ENCODE peak calls at places on chromosome 4, in four cellular contexts. Q is cardiac muscle cell, R is MM.1S, G is tibial nerve. I is an unnamed sample.

GRCh38 chr4:25104561-25104960 is 55.7 kb downstream of the SEPSECS start:
- DNase-seq in R (no peak), Q (no peak), G (no peak), I (no peak)

GRCh38 chr4:180091710-180092109 is 2151.5 kb upstream of the TENM3 start:
- DNase-seq in G (no peak), Q (no peak), R (no peak), I (no peak)

GRCh38 chr4:82429728-82430192 is 502 bp downstream of the HNRNPDL start:
- DNase-seq in R (no peak), Q (peak; percentile 65), G (no peak), I (no peak)

GRCh38 chr4:157739237-157739636 is 433.6 kb downstream of the GASK1B start:
- DNase-seq in G (no peak), R (no peak), Q (no peak), I (no peak)

GRCh38 chr4:184826315-184827266 is 823 bp upstream of the ACSL1 start:
- DNase-seq in Q (peak; percentile 40), G (no peak), R (peak; percentile 31), I (peak; percentile 70)

GRCh38 chr4:103204114-103204513 is 6.0 kb upstream of the CENPE start:
- DNase-seq in R (peak; percentile 13), Q (peak; percentile 7), G (no peak), I (no peak)

GRCh38 chr4:112938461-112939058 is 110.9 kb upstream of the ANK2 start:
- DNase-seq in R (peak; percentile 54), Q (peak; percentile 19), G (no peak), I (no peak)

GRCh38 chr4:8286719-8287355 is 17.3 kb downstream of the HTRA3 start:
- DNase-seq in G (no peak), R (no peak), Q (no peak), I (no peak)

GRCh38 chr4:93646225-93646930 is 182.2 kb upstream of the ATOH1 start:
- DNase-seq in R (no peak), G (no peak), Q (no peak), I (no peak)

DNA sequence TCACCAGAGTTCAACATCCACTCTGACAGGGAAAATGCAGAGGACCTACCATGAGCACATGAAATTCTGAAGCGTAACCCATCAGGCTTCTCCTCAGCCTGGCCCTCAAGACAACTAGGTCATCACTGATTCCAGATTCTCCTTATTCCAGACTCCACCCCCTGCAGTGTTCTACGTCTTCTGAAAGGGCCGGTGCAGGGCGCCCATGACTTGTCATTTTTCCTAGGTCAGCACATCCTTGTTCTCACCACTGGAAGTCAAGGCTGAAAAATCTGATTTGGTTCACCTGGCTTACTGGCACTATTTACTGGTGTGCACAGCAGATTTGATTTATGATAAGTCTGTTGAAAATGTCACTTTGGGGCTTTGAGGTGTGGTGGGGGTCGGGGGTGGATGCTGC is 140.9 kb upstream of the KLF3 start:
- DNase-seq in R (no peak), Q (no peak), G (no peak), I (no peak)
- TF ChIP-seq CTCF in R (no peak), Q (no peak), G (no peak), I (no peak)

DNA sequence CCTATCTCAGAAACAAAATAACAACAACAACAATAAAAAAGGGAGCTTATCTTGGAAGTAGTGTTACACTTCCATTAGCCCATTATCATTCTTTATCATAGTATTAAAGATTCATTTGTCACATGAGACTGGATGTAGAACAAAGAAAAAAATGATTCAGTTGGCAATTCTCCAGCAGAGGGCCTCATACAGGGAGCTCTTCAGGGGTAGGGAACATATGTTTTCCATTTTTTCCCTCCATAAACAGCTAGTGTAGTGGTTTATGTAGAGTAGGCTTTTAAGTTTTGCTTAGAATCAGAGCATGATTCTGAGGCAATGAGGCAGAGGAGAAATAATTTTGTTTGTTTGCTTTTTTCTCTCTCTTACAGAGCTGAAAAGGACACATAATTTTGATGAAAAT is 5.8 kb downstream of the CPE start:
- DNase-seq in Q (no peak), G (no peak), R (no peak), I (no peak)
- TF ChIP-seq CTCF in Q (no peak), G (no peak), R (peak; percentile 30), I (no peak)

GRCh38 chr4:123856689-123857545 is 460.3 kb downstream of the SPRY1 start:
- DNase-seq in R (no peak), Q (peak; percentile 75), G (no peak), I (no peak)
- TF ChIP-seq CTCF in R (no peak), Q (peak; percentile 12), G (no peak), I (no peak)

GRCh38 chr4:87934157-87934704 is 41.3 kb upstream of the SPP1 start:
- DNase-seq in Q (no peak), G (no peak), R (no peak), I (no peak)
- TF ChIP-seq CTCF in Q (no peak), G (no peak), R (no peak), I (no peak)

GRCh38 chr4:175511861-175512260 is 300.2 kb downstream of the GPM6A start:
- DNase-seq in G (no peak), R (no peak), Q (no peak), I (no peak)

GRCh38 chr4:175504316-175504715 is 307.7 kb downstream of the GPM6A start:
- DNase-seq in Q (no peak), G (no peak), R (no peak), I (no peak)

GRCh38 chr4:175514174-175514573 is 297.9 kb downstream of the GPM6A start:
- DNase-seq in R (no peak), G (no peak), Q (no peak), I (no peak)

DNA sequence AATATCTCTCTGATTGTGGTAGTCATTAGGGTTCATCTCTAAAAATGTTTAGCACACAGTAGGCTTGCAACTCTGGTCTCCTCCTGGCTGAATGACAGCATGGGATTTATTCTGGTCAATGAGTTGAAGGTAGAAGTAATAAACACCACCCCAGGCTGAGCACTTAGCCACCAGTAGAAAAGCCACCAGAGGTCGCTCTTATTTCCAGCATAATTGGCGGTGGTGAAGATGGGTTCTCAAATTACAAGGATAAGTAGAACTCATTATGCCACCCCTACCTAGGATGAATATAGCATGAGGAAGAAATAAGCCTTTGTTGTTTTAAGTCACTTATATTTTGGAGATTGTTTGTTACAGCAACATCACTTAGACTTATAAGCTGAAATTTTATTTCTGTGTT is 302.7 kb downstream of the GPM6A start:
- DNase-seq in G (no peak), Q (peak; percentile 14), R (no peak), I (no peak)
- TF ChIP-seq CTCF in G (no peak), Q (no peak), R (no peak), I (no peak)

GRCh38 chr4:140237616-140238352 is 83.8 kb upstream of the MAML3 start:
- DNase-seq in Q (peak; percentile 75), G (peak; percentile 64), R (no peak), I (no peak)

GRCh38 chr4:140229881-140230280 is 75.9 kb upstream of the MAML3 start:
- DNase-seq in Q (no peak), G (no peak), R (no peak), I (no peak)

GRCh38 chr4:140234697-140235060 is 80.7 kb upstream of the MAML3 start:
- DNase-seq in G (no peak), Q (no peak), R (no peak), I (peak; percentile 37)

GRCh38 chr4:140236649-140237160 is 82.7 kb upstream of the MAML3 start:
- DNase-seq in Q (no peak), R (no peak), G (no peak), I (no peak)

GRCh38 chr4:140233811-140234696 is 80.1 kb upstream of the MAML3 start:
- DNase-seq in G (no peak), Q (no peak), R (no peak), I (peak; percentile 28)
- TF ChIP-seq CTCF in G (no peak), Q (peak; percentile 6), R (no peak), I (no peak)

DNA sequence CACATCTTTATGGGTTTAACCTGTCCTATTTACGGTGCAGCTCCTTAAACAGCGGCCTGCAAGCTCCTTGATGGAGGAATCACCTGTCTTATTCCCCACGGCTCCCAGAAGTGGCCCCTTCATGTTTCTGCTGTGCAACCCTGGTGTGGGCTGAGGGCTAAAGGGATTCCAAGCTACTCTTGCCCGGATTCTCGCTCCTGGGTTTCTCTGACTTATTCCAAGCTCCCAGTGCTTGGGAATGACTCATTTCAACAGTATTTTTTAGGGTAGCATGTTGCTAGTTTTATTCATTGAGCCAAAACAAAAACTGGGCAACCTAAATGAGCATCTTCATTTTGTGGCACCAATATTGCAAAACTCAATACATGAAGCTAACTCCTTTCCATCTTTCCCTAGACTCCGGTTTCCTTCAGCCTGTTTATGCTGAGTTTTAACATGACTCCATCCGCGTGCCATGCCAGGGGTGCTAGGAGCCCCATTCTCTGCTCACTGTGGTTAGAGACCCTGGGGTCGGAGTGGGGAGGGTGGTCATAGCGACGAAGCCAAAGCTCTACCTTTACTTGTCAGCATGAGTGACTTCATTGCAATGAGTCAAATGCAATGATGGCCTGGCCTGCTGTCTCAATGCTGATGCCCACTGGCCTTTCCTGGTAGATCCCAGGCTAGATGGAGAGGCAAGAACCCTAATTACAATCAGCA is 349.7 kb downstream of the NR3C2 start:
- DNase-seq in R (no peak), Q (no peak), G (no peak), I (no peak)
- TF ChIP-seq CTCF in R (no peak), Q (no peak), G (no peak), I (no peak)

GRCh38 chr4:54233128-54233696 is 4.1 kb downstream of the PDGFRA start:
- DNase-seq in Q (peak; percentile 93), R (peak; percentile 80), G (peak; percentile 71), I (peak; percentile 83)

GRCh38 chr4:54232151-54232688 is 3.1 kb downstream of the PDGFRA start:
- DNase-seq in Q (peak; percentile 45), R (no peak), G (no peak), I (no peak)

GRCh38 chr4:54233697-54234496 is 4.8 kb downstream of the PDGFRA start:
- DNase-seq in G (peak; percentile 69), R (peak; percentile 78), Q (peak; percentile 90), I (peak; percentile 72)

GRCh38 chr4:54231419-54232150 is 2.5 kb downstream of the PDGFRA start:
- DNase-seq in Q (peak; percentile 79), G (no peak), R (no peak), I (no peak)

GRCh38 chr4:54234497-54235205 is 5.6 kb downstream of the PDGFRA start:
- DNase-seq in Q (no peak), R (no peak), G (no peak), I (no peak)
- TF ChIP-seq CTCF in Q (no peak), R (no peak), G (no peak), I (no peak)

GRCh38 chr4:140754918-140755810 is 1.0 kb downstream of the TBC1D9 start:
- DNase-seq in Q (no peak), G (no peak), R (no peak), I (no peak)
- TF ChIP-seq CTCF in Q (no peak), G (no peak), R (no peak), I (no peak)

GRCh38 chr4:147596377-147596776 is 20.8 kb upstream of the TMEM184C start:
- DNase-seq in Q (no peak), G (no peak), R (no peak), I (no peak)
- TF ChIP-seq CTCF in Q (no peak), G (no peak), R (no peak), I (no peak)

I was measured in activated CD8-positive, alpha-beta T cell treated with anti-CD3 and anti-CD28 coated beads for 36 hours.